ENCODE peak calls at places on chromosomes 1 and 21, in nine cellular contexts. A is left kidney; D is head of caudate nucleus; O is activated CD8-positive, alpha-beta T cell treated with anti-CD3 and anti-CD28 coated beads for 36 hours; G is dorsolateral prefrontal cortex; V is thoracic aorta; E is ACHN; X is T-helper 9 cell; L is GM23338. P is an unnamed sample.

GRCh38 chr1:229582715-229583114 is 24.2 kb upstream of the ABCB10 start:
- DNase-seq in E (no peak), D (no peak), V (no peak), G (no peak), X (no peak), A (no peak), L (no peak), O (no peak), P (no peak)

GRCh38 chr1:114093624-114094302 is 59.9 kb downstream of the SYT6 start:
- DNase-seq in D (no peak), G (no peak), A (no peak), V (no peak), O (peak; percentile 14), X (no peak), E (no peak), L (no peak), P (no peak)

GRCh38 chr21:38487906-38488639 is 10.2 kb downstream of the ERG start:
- DNase-seq in L (no peak), V (no peak), E (no peak), G (no peak), A (no peak), X (no peak), O (no peak), D (no peak), P (no peak)

GRCh38 chr1:21926814-21927530 is 10.1 kb downstream of the HSPG2 start:
- DNase-seq in X (no peak), L (no peak), E (no peak), A (no peak), O (no peak), V (no peak), G (no peak), D (no peak), P (no peak)

GRCh38 chr1:165871311-165872067 is 44.1 kb downstream of the UCK2 start:
- DNase-seq in L (peak; percentile 75), E (peak; percentile 85), V (no peak), X (peak; percentile 11), D (peak; percentile 70), O (peak; percentile 72), G (no peak), A (peak; percentile 51), P (peak; percentile 47)

GRCh38 chr1:203828424-203828823 is 33.0 kb upstream of the SNRPE start:
- DNase-seq in V (no peak), G (no peak), X (no peak), O (no peak), L (no peak), D (no peak), E (no peak), A (no peak), P (no peak)

GRCh38 chr1:59122527-59122926 is 174.4 kb upstream of the FGGY start:
- DNase-seq in D (no peak), X (no peak), A (no peak), V (no peak), G (no peak), E (no peak), L (no peak), O (no peak), P (no peak)

GRCh38 chr1:25997759-25998074 is at the start of gene PAFAH2:
- DNase-seq in X (no peak), O (no peak), D (no peak), L (no peak), V (no peak), E (no peak), G (no peak), A (no peak), P (no peak)

GRCh38 chr1:200306954-200307754 is 102.7 kb downstream of the ZNF281 start:
- DNase-seq in D (no peak), L (peak; percentile 60), G (no peak), E (peak; percentile 44), V (no peak), X (no peak), O (peak; percentile 15), A (peak; percentile 48), P (peak; percentile 18)

GRCh38 chr1:169108897-169109560 is 2.5 kb downstream of the ATP1B1 start:
- DNase-seq in O (peak; percentile 37), E (peak; percentile 68), D (peak; percentile 74), L (peak; percentile 46), V (no peak), G (peak; percentile 59), A (no peak), X (no peak), P (no peak)

GRCh38 chr1:16061255-16061654 is 12.2 kb downstream of the FAM131C start:
- DNase-seq in E (no peak), L (no peak), X (no peak), A (no peak), D (no peak), O (no peak), G (no peak), V (no peak), P (no peak)

GRCh38 chr1:234874291-234875288 is 254.0 kb downstream of the TOMM20 start:
- DNase-seq in O (no peak), L (no peak), V (no peak), D (no peak), X (no peak), A (no peak), G (no peak), E (peak; percentile 73), P (no peak)

GRCh38 chr1:1059494-1060280 is 14.4 kb downstream of the RNF223 start:
- DNase-seq in L (peak; percentile 91), G (peak; percentile 84), D (peak; percentile 91), O (peak; percentile 96), V (peak; percentile 38), X (peak; percentile 88), A (peak; percentile 89), E (peak; percentile 82), P (peak; percentile 80)

GRCh38 chr1:182330303-182330702 is 61.3 kb downstream of the GLUL start:
- DNase-seq in A (no peak), D (no peak), O (no peak), G (no peak), V (no peak), L (no peak), E (no peak), X (no peak), P (no peak)

GRCh38 chr21:27225142-27225541 is 258.3 kb upstream of the ADAMTS5 start:
- DNase-seq in E (no peak), V (no peak), G (no peak), A (no peak), L (no peak), X (no peak), D (no peak), O (no peak), P (no peak)

GRCh38 chr1:195738971-195739650 is 869.1 kb downstream of the KCNT2 start:
- DNase-seq in A (no peak), E (no peak), X (no peak), V (no peak), D (no peak), G (no peak), O (no peak), L (no peak), P (no peak)

GRCh38 chr1:151054971-151055547 is 4.4 kb downstream of the CDC42SE1 start:
- DNase-seq in G (no peak), V (no peak), A (no peak), L (no peak), X (no peak), D (no peak), O (no peak), E (no peak), P (no peak)

GRCh38 chr1:46526013-46526688 is 25.3 kb downstream of the KNCN start:
- DNase-seq in X (no peak), V (no peak), G (no peak), E (no peak), L (no peak), A (peak; percentile 91), D (no peak), O (no peak), P (no peak)

GRCh38 chr1:26694597-26695416 is 1.0 kb upstream of the ARID1A start:
- DNase-seq in E (no peak), X (no peak), V (no peak), A (peak; percentile 18), O (peak; percentile 35), L (no peak), D (no peak), G (no peak), P (no peak)

GRCh38 chr1:3012511-3013291 is 8.6 kb upstream of the ACTRT2 start:
- DNase-seq in L (peak; percentile 79), G (peak; percentile 79), D (peak; percentile 87), A (peak; percentile 74), O (peak; percentile 58), X (peak; percentile 42), V (no peak), E (no peak), P (no peak)

GRCh38 chr1:226603030-226603960 is 54.7 kb downstream of the STUM start:
- DNase-seq in O (no peak), A (no peak), L (no peak), D (peak; percentile 83), E (no peak), G (peak; percentile 69), X (no peak), V (no peak), P (no peak)

GRCh38 chr1:34930702-34931071 is 1.2 kb upstream of the DLGAP3 start:
- DNase-seq in E (no peak), L (no peak), O (no peak), V (no peak), G (no peak), A (no peak), D (no peak), X (no peak), P (no peak)

GRCh38 chr1:7418442-7419080 is 352.5 kb upstream of the VAMP3 start:
- DNase-seq in X (no peak), A (no peak), L (no peak), O (no peak), E (no peak), V (no peak), D (peak; percentile 5), G (peak; percentile 15), P (no peak)

P was measured in T-cell.